ENCODE peak calls at places on chromosome 13, in seven cellular contexts. M, R, N, J, T, H and I are unnamed samples.
A peak's percentile ranks its signal among the peaks of the same experiment; 100 is the strongest.

GRCh38 chr13:77779461-77780272 is 82.2 kb downstream of the SLAIN1 start:
- DNase-seq in N (peak; percentile 60), R (peak; percentile 55), M (no peak), T (peak; percentile 38), H (peak; percentile 92), J (no peak), I (peak; percentile 91)

GRCh38 chr13:28474491-28475134 is 20.3 kb downstream of the FLT1 start:
- DNase-seq in T (no peak), H (peak; percentile 57), N (no peak), J (no peak), R (no peak), M (no peak), I (no peak)

GRCh38 chr13:96542986-96543385 is 451.3 kb downstream of the OXGR1 start:
- DNase-seq in M (no peak), T (no peak), H (no peak), R (no peak), J (no peak), N (no peak), I (no peak)

GRCh38 chr13:98222081-98222554 is 45.0 kb upstream of the RNF113B start:
- DNase-seq in J (no peak), H (peak; percentile 54), M (no peak), N (peak; percentile 80), R (no peak), T (no peak), I (no peak)

GRCh38 chr13:75319244-75319643 is 162.7 kb downstream of the TBC1D4 start:
- DNase-seq in M (no peak), R (no peak), H (no peak), J (no peak), N (peak; percentile 63), T (no peak), I (no peak)

GRCh38 chr13:31945202-31945978 is 86.2 kb upstream of the FRY start:
- DNase-seq in M (peak; percentile 29), J (no peak), T (no peak), H (peak; percentile 79), R (no peak), N (peak; percentile 74), I (no peak)

GRCh38 chr13:42544246-42544915 is 29.6 kb upstream of the TNFSF11 start:
- DNase-seq in H (no peak), J (no peak), N (peak; percentile 19), M (no peak), R (no peak), T (no peak), I (no peak)

GRCh38 chr13:48000559-48001126 is 430 bp downstream of the SUCLA2 start:
- DNase-seq in M (no peak), R (no peak), T (no peak), N (peak; percentile 20), J (no peak), H (peak; percentile 8), I (no peak)

GRCh38 chr13:94054159-94054558 is 425.3 kb downstream of the DCT start:
- DNase-seq in M (no peak), R (no peak), N (no peak), H (no peak), J (no peak), T (no peak), I (peak; percentile 23)

GRCh38 chr13:74299688-74300087 is 165.5 kb upstream of the KLF12 start:
- DNase-seq in M (no peak), T (no peak), H (no peak), J (no peak), R (no peak), N (no peak), I (no peak)

GRCh38 chr13:32010137-32010536 is 21.4 kb upstream of the FRY start:
- DNase-seq in J (no peak), N (peak; percentile 20), M (no peak), H (no peak), R (no peak), T (no peak), I (no peak)

GRCh38 chr13:110811008-110811720 is 97.7 kb downstream of the ING1 start:
- DNase-seq in J (no peak), N (no peak), M (no peak), T (no peak), R (no peak), H (no peak), I (no peak)

GRCh38 chr13:24777171-24777570 is 13.2 kb downstream of the RNF17 start:
- DNase-seq in T (no peak), N (no peak), M (no peak), R (no peak), J (no peak), H (no peak), I (no peak)
- H3K4me3 ChIP-seq in T (no peak overlapping the region), N (no peak overlapping the region), M (no peak overlapping the region), R (no peak overlapping the region), J (no peak overlapping the region), H (no peak overlapping the region), I (no peak overlapping the region)

GRCh38 chr13:66137384-66137783 is 1092.8 kb downstream of the PCDH9 start:
- DNase-seq in N (no peak), R (no peak), J (no peak), M (no peak), H (no peak), T (no peak), I (no peak)

GRCh38 chr13:66139701-66140100 is 1090.4 kb downstream of the PCDH9 start:
- DNase-seq in T (no peak), M (no peak), N (no peak), H (no peak), R (no peak), J (no peak), I (no peak)

GRCh38 chr13:66138172-66138811 is 1091.8 kb downstream of the PCDH9 start:
- DNase-seq in T (no peak), H (no peak), R (no peak), M (no peak), N (no peak), J (no peak), I (no peak)

DNA sequence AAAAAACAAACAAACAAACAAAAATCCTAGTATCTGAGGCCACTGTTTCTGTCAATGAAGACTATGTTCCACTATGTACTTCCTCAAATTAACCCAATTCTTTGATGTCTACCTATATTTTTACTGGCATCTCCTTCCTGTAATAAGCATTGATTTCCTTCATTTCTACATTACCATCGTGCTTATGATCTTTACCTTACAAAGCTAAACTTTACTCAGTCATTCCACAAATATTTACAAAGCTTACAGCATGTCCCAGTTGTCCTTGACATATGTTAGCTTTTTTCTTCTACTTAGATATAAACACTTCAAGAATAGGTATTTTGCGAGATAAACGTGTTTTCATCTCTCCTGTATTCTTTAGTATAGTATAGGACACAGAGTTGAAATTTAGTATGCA is 1090.9 kb downstream of the PCDH9 start:
- DNase-seq in R (no peak), M (no peak), J (no peak), H (no peak), T (no peak), N (no peak), I (no peak)
- H3K4me3 ChIP-seq in R (no peak overlapping the region), M (no peak overlapping the region), J (no peak overlapping the region), H (no peak overlapping the region), T (no peak overlapping the region), N (no peak overlapping the region), I (no peak overlapping the region)

GRCh38 chr13:26220575-26220974 is 1.5 kb downstream of the RNF6 start:
- DNase-seq in M (no peak), J (no peak), T (no peak), R (no peak), N (peak; percentile 71), H (peak; percentile 54), I (no peak)

GRCh38 chr13:26221399-26221720 is 754 bp downstream of the RNF6 start:
- DNase-seq in J (no peak), T (peak; percentile 41), M (no peak), H (no peak), N (no peak), R (no peak), I (no peak)

GRCh38 chr13:26221721-26222522 is at the start of gene RNF6:
- DNase-seq in R (peak; percentile 98), J (peak; percentile 74), H (peak; percentile 100), T (peak; percentile 95), M (peak; percentile 84), N (peak; percentile 100), I (peak; percentile 99)

GRCh38 chr13:26222523-26223046 is 471 bp upstream of the RNF6 start:
- DNase-seq in M (no peak), T (no peak), H (no peak), R (no peak), N (no peak), J (no peak), I (no peak)

GRCh38 chr13:26219726-26220125 is 2.4 kb downstream of the RNF6 start:
- DNase-seq in T (no peak), J (no peak), H (peak; percentile 24), M (no peak), N (peak; percentile 65), R (no peak), I (no peak)
- H3K4me3 ChIP-seq in T (no peak overlapping the region), J (no peak overlapping the region), H (no peak overlapping the region), M (no peak overlapping the region), N (peak overlapping the region; percentile 92), R (no peak overlapping the region), I (no peak overlapping the region)

GRCh38 chr13:46170268-46170667 is 11.7 kb downstream of the LCP1 start:
- DNase-seq in N (no peak), J (no peak), H (no peak), R (no peak), T (peak; percentile 71), M (no peak), I (no peak)
- H3K4me3 ChIP-seq in N (no peak overlapping the region), J (peak overlapping the region; percentile 15), H (no peak overlapping the region), R (no peak overlapping the region), T (no peak overlapping the region), M (no peak overlapping the region), I (no peak overlapping the region)